ENCODE peak calls at places on chromosomes 6 and 20, in seven cellular contexts. Q is right lobe of liver; T is uterus; D is T47D; O is Caco-2; M is CD8-positive, alpha-beta T cell; E is AG20443. H is an unnamed sample.

GRCh38 chr6:7821426-7821825 is 89.2 kb downstream of the TXNDC5 start:
- DNase-seq in M (no peak), D (no peak), E (peak; percentile 48), Q (no peak), T (no peak), O (no peak), H (no peak)

GRCh38 chr6:35253249-35253648 is 6.3 kb upstream of the ZNF76 start:
- DNase-seq in D (no peak), T (no peak), Q (no peak), E (no peak), O (no peak), M (no peak), H (no peak)

GRCh38 chr6:80789912-80790635 is 683.6 kb downstream of the BCKDHB start:
- DNase-seq in O (no peak), D (no peak), Q (no peak), T (no peak), M (no peak), E (peak; percentile 50), H (no peak)

GRCh38 chr20:59184880-59185447 is 21.3 kb downstream of the ZNF831 start:
- DNase-seq in M (no peak), T (no peak), O (no peak), D (no peak), Q (no peak), E (no peak), H (no peak)

GRCh38 chr6:12485837-12486236 is 195.7 kb downstream of the EDN1 start:
- DNase-seq in O (no peak), Q (no peak), T (no peak), D (peak; percentile 65), M (no peak), E (no peak), H (no peak)

GRCh38 chr6:117307655-117308054 is 42.3 kb downstream of the VGLL2 start:
- DNase-seq in T (no peak), Q (no peak), E (no peak), M (no peak), O (no peak), D (no peak), H (no peak)

GRCh38 chr6:128417698-128418097 is 102.7 kb downstream of the PTPRK start:
- DNase-seq in D (no peak), Q (no peak), M (no peak), T (no peak), E (no peak), O (no peak), H (no peak)

GRCh38 chr6:16184129-16184528 is 54.3 kb upstream of the GMPR start:
- DNase-seq in T (no peak), M (no peak), Q (peak; percentile 60), O (no peak), E (peak; percentile 15), D (peak; percentile 85), H (peak; percentile 46)

GRCh38 chr20:3068075-3068474 is 3.3 kb upstream of the OXT start:
- DNase-seq in E (no peak), M (no peak), O (no peak), Q (no peak), D (no peak), T (no peak), H (no peak)

GRCh38 chr6:125511809-125512341 is 210.1 kb upstream of the HDDC2 start:
- DNase-seq in T (no peak), D (no peak), O (no peak), M (no peak), Q (no peak), E (peak; percentile 12), H (no peak)

GRCh38 chr6:35754452-35755321 is 17.9 kb downstream of the ARMC12 start:
- DNase-seq in Q (no peak), E (no peak), D (peak; percentile 90), T (no peak), O (no peak), M (no peak), H (peak; percentile 85)

GRCh38 chr20:3751284-3751663 is 16.3 kb downstream of the ADISSP start:
- DNase-seq in D (no peak), M (no peak), E (no peak), Q (peak; percentile 42), T (no peak), O (no peak), H (no peak)

GRCh38 chr20:59525500-59526241 is 78.7 kb upstream of the PHACTR3 start:
- DNase-seq in O (peak; percentile 86), E (peak; percentile 85), T (peak; percentile 24), M (no peak), D (peak; percentile 74), Q (peak; percentile 56), H (no peak)

GRCh38 chr20:47679462-47679861 is 105.8 kb downstream of the SULF2 start:
- DNase-seq in Q (no peak), E (no peak), D (no peak), O (peak; percentile 47), M (no peak), T (no peak), H (no peak)

GRCh38 chr20:46652699-46653098 is 1.4 kb upstream of the SLC13A3 start:
- DNase-seq in T (no peak), M (no peak), Q (no peak), E (no peak), O (no peak), D (no peak), H (no peak)